ENCODE peak calls at places on chromosomes 6 and 20, in five cellular contexts. A is mesothelial cell of epicardium, T is dorsolateral prefrontal cortex, E is HCT116, U is GM23338. Q is an unnamed sample.

GRCh38 chr6:12439296-12439695 is 149.1 kb downstream of the EDN1 start:
- DNase-seq in E (no peak), A (no peak), T (no peak), U (no peak), Q (no peak)

GRCh38 chr20:51470907-51471411 is 71.6 kb downstream of the NFATC2 start:
- DNase-seq in T (no peak), U (no peak), E (no peak), A (no peak), Q (no peak)

GRCh38 chr6:53179961-53180651 is 31.5 kb upstream of the GCM1 start:
- DNase-seq in A (no peak), E (no peak), T (no peak), U (no peak), Q (no peak)

GRCh38 chr6:128690063-128690462 is 169.7 kb upstream of the PTPRK start:
- DNase-seq in A (no peak), T (no peak), U (no peak), E (no peak), Q (no peak)

GRCh38 chr20:40223818-40224217 is 465.2 kb downstream of the MAFB start:
- DNase-seq in E (no peak), A (no peak), T (no peak), U (no peak), Q (no peak)

GRCh38 chr6:106823732-106824351 is 150.7 kb downstream of the CD24 start:
- DNase-seq in E (no peak), T (no peak), A (no peak), U (peak; percentile 92), Q (no peak)

GRCh38 chr20:44912189-44912588 is 2.3 kb downstream of the PABPC1L start:
- DNase-seq in A (no peak), E (no peak), T (no peak), U (no peak), Q (no peak)

GRCh38 chr6:157094038-157094437 is 229.3 kb downstream of the TMEM242 start:
- DNase-seq in T (no peak), A (no peak), E (no peak), U (no peak), Q (no peak)

GRCh38 chr6:127592964-127593363 is 16.0 kb downstream of the C6orf58 start:
- DNase-seq in A (no peak), T (no peak), U (peak; percentile 44), E (no peak), Q (no peak)

GRCh38 chr6:42679358-42679757 is 43.0 kb downstream of the PRPH2 start:
- DNase-seq in U (no peak), T (no peak), A (no peak), E (no peak), Q (no peak)

GRCh38 chr6:21694168-21694567 is 100.6 kb downstream of the SOX4 start:
- DNase-seq in U (no peak), E (no peak), A (no peak), T (no peak), Q (no peak)

DNA sequence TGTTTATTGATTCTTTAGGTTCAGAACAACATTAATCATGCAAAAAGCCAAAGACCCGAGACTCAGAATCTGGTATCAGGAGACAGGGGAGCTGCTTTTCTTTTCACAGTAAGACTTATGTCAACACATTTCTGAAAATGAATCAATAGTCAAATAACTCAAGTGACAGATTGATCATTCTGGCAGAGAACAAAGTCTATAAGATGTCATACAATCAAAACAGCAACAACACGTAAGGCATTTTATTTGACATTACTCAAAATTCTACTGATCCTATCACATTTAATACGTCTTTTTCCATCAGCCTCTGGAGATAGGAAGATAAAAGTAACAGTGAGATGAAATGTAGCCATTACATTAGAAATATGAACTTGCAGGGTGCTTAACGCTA is 93.4 kb upstream of the EEF1E1 start:
- DNase-seq in T (no peak), A (no peak), E (no peak), U (no peak), Q (no peak)
- TF ChIP-seq CTCF in T (no peak), A (no peak), E (no peak), U (no peak), Q (peak; percentile 10)

GRCh38 chr6:77451466-77451865 is 11.8 kb downstream of the HTR1B start:
- DNase-seq in T (no peak), A (no peak), E (no peak), U (no peak), Q (no peak)

GRCh38 chr6:77448546-77448945 is 14.7 kb downstream of the HTR1B start:
- DNase-seq in A (no peak), U (no peak), T (no peak), E (no peak), Q (no peak)

GRCh38 chr6:77447254-77447653 is 16.0 kb downstream of the HTR1B start:
- DNase-seq in E (no peak), A (no peak), U (no peak), T (no peak), Q (no peak)

GRCh38 chr6:77454386-77454785 is 8.9 kb downstream of the HTR1B start:
- DNase-seq in T (no peak), A (no peak), E (no peak), U (no peak), Q (no peak)

GRCh38 chr6:77450924-77451323 is 12.4 kb downstream of the HTR1B start:
- DNase-seq in T (no peak), E (no peak), A (no peak), U (no peak), Q (no peak)
- TF ChIP-seq CTCF in T (no peak), E (peak; percentile 10), A (no peak), U (no peak), Q (no peak)

DNA sequence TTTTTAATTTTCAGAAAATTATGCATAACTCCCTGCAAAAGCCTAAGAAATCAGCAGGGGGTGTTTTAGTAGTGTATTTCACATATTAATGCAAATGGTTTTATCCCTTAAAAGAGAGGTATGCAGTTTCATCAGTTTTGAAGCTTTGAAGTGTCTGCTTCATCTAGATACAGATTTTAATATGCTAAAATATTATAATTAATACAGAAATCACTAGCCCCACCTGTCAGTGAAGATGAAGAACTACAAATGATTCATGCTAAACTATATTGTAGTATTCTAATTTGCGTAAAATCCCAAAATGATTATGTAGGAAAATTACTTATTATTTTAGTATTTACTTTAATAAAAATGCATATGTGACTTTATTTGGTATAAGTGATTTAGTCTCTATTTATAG is 2.9 kb upstream of the TFB1M start:
- DNase-seq in T (no peak), E (no peak), U (no peak), A (no peak), Q (no peak)
- TF ChIP-seq CTCF in T (peak; percentile 63), E (peak; percentile 23), U (peak; percentile 33), A (no peak), Q (peak; percentile 47)

GRCh38 chr6:16403831-16404230 is 165.4 kb downstream of the GMPR start:
- DNase-seq in T (no peak), U (no peak), A (no peak), E (no peak), Q (no peak)
- TF ChIP-seq CTCF in T (peak; percentile 35), U (peak; percentile 20), A (no peak), E (peak; percentile 35), Q (peak; percentile 28)

GRCh38 chr6:90938116-90938515 is 351.2 kb upstream of the MAP3K7 start:
- DNase-seq in E (no peak), T (no peak), A (no peak), U (no peak), Q (no peak)

GRCh38 chr6:90941885-90942284 is 355.0 kb upstream of the MAP3K7 start:
- DNase-seq in E (no peak), U (no peak), A (no peak), T (no peak), Q (no peak)

GRCh38 chr6:90939906-90940305 is 353.0 kb upstream of the MAP3K7 start:
- DNase-seq in U (no peak), T (no peak), E (no peak), A (no peak), Q (no peak)

GRCh38 chr6:90936286-90936685 is 349.4 kb upstream of the MAP3K7 start:
- DNase-seq in U (no peak), A (no peak), E (no peak), T (no peak), Q (no peak)

GRCh38 chr6:90940812-90941481 is 354.1 kb upstream of the MAP3K7 start:
- DNase-seq in T (no peak), A (no peak), U (peak; percentile 76), E (peak; percentile 43), Q (no peak)
- TF ChIP-seq CTCF in T (peak; percentile 64), A (peak; percentile 56), U (peak; percentile 76), E (peak; percentile 61), Q (peak; percentile 83)

DNA sequence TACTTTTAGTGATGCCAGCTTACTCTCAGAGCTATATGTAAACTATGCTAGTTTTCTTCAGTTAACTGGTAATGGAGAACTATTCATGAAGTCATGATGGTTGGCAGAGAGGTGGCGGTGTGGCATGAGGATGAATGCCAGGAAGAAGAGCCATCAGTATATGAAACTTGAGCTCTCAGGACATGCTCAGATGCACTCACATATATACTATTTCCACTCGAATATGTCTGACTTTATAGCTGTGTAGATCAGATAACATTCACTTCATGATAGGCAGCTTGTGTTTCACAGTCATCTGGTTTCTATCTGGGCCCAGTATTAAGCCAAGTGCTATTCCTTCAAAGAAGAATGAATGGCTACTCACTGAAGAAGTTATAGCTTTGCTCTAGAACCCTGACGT is 46.2 kb upstream of the CEP85L start:
- DNase-seq in T (no peak), E (no peak), A (no peak), U (no peak), Q (no peak)
- TF ChIP-seq CTCF in T (no peak), E (no peak), A (no peak), U (no peak), Q (no peak)

GRCh38 chr20:31833130-31833930 is 12.1 kb downstream of the FOXS1 start:
- DNase-seq in A (peak; percentile 83), T (peak; percentile 21), U (peak; percentile 98), E (peak; percentile 36), Q (peak; percentile 88)
- TF ChIP-seq CTCF in A (peak; percentile 91), T (peak; percentile 70), U (peak; percentile 98), E (peak; percentile 97), Q (peak; percentile 99)

DNA sequence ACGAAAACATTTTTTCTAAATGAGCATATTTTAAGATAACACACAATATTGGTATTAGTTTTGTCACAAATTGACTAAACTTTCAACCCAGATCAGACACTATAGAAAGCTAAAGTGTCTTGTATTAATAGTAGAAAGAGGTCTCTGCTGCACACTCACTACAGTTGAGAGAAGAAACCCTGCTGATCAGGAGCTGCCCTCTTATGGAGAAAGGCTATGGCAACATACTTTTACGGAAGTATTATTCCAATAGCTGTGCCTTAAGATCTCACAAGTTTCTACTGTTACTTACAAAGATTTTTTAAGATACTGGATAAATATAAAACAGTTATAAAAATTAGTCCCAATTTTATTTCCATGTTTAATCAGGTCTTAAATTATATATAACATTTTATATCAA is 155.7 kb downstream of the RIMS1 start:
- DNase-seq in U (no peak), A (no peak), E (no peak), T (no peak), Q (no peak)
- TF ChIP-seq CTCF in U (no peak), A (no peak), E (no peak), T (peak; percentile 24), Q (peak; percentile 25)

GRCh38 chr6:4125933-4126864 is 9.2 kb downstream of the ECI2 start:
- DNase-seq in A (no peak), E (peak; percentile 42), U (peak; percentile 27), T (no peak), Q (no peak)
- TF ChIP-seq CTCF in A (no peak), E (peak; percentile 48), U (no peak), T (no peak), Q (peak; percentile 24)

GRCh38 chr6:160750276-160750689 is 48.2 kb downstream of the PLG start:
- DNase-seq in U (peak; percentile 85), A (no peak), T (no peak), E (peak; percentile 18), Q (no peak)
- TF ChIP-seq CTCF in U (peak; percentile 89), A (no peak), T (no peak), E (peak; percentile 90), Q (peak; percentile 60)